ENCODE peak calls at places on chromosomes 2 and 18, in four cellular contexts. X, G, A and F are unnamed samples.

GRCh38 chr2:127324635-127325034 is 30.7 kb upstream of the ERCC3 start:
- DNase-seq in X (no peak), G (no peak), A (no peak), F (peak)

GRCh38 chr2:65263257-65263656 is 35.6 kb downstream of the ACTR2 start:
- DNase-seq in X (no peak), G (no peak), A (no peak), F (no peak)

GRCh38 chr2:231613655-231614558 is 21.2 kb downstream of the TEX44 start:
- DNase-seq in X (peak), G (no peak), A (peak), F (peak)

GRCh38 chr2:201269764-201270163 is 9.4 kb downstream of the CASP8 start:
- DNase-seq in X (no peak), G (no peak), A (no peak), F (no peak)

GRCh38 chr18:61727241-61727640 is 165.6 kb downstream of the RNF152 start:
- DNase-seq in X (no peak), G (peak), A (no peak), F (no peak)

GRCh38 chr18:37654711-37655369 is 89.2 kb upstream of the CELF4 start:
- DNase-seq in X (no peak), G (no peak), A (peak), F (no peak)

GRCh38 chr2:18903750-18904149 is 314.4 kb upstream of the NT5C1B start:
- DNase-seq in X (no peak), G (no peak), A (no peak), F (peak)

GRCh38 chr2:212931271-212931670 is 220.1 kb downstream of the IKZF2 start:
- DNase-seq in X (no peak), G (no peak), A (no peak), F (no peak)

GRCh38 chr18:4765401-4765800 is 310.3 kb upstream of the DLGAP1 start:
- DNase-seq in X (no peak), G (no peak), A (no peak), F (no peak)

GRCh38 chr2:15511686-15512085 is 49.4 kb downstream of the NBAS start:
- DNase-seq in X (no peak), G (no peak), A (no peak), F (no peak)

GRCh38 chr2:39499336-39499735 is 62.3 kb upstream of the MAP4K3 start:
- DNase-seq in X (no peak), G (no peak), A (no peak), F (no peak)

GRCh38 chr2:74107071-74107470 is 40.6 kb downstream of the BOLA3 start:
- DNase-seq in X (no peak), G (no peak), A (no peak), F (no peak)

GRCh38 chr2:173349295-173349694 is 5.4 kb upstream of the CDCA7 start:
- DNase-seq in X (no peak), G (no peak), A (no peak), F (no peak)

GRCh38 chr2:157789161-157789720 is 86.9 kb downstream of the ACVR1 start:
- DNase-seq in X (peak), G (no peak), A (no peak), F (no peak)

GRCh38 chr18:57797209-57797651 is 5.9 kb downstream of the ATP8B1 start:
- DNase-seq in X (no peak), G (no peak), A (no peak), F (no peak)

GRCh38 chr2:52127527-52127926 is 1095.6 kb upstream of the NRXN1 start:
- DNase-seq in X (no peak), G (no peak), A (no peak), F (no peak)

GRCh38 chr2:237259201-237259600 is 154.8 kb downstream of the COL6A3 start:
- DNase-seq in X (no peak), G (no peak), A (no peak), F (no peak)

GRCh38 chr2:142561656-142562055 is 315.8 kb upstream of the KYNU start:
- DNase-seq in X (no peak), G (no peak), A (no peak), F (no peak)

GRCh38 chr2:65129276-65129612 is 662 bp downstream of the RAB1A start:
- DNase-seq in X (no peak), G (no peak), A (no peak), F (peak)

GRCh38 chr2:51994123-51994788 is 962.3 kb upstream of the NRXN1 start:
- DNase-seq in X (no peak), G (no peak), A (no peak), F (peak)

GRCh38 chr2:8515864-8516533 is 165.9 kb upstream of the ID2 start:
- DNase-seq in X (peak), G (no peak), A (peak), F (no peak)